ENCODE peak calls at places on chromosome 9, in ten cellular contexts. One of them, this sample, is unnamed.
A peak's percentile ranks its signal among the peaks of the same experiment; 100 is the strongest.

GRCh38 chr9:131235480-131235851 is 40.8 kb downstream of the FAM78A start:
- DNase-seq in T follicular helper cell: no peak
- DNase-seq in CD4-positive, alpha-beta memory T cell: no peak
- DNase-seq in activated T-helper 2 cell treated with anti-CD3 and anti-CD28 coated beads, Interferon-gamma antibody, Interleukin-2, Interleukin-4, amounts not matched to agents 10 μg/mL and 5 μg/mL and 100 μg/mL, durations not matched to agents 14 hours and 24 hours and 36 hours: no peak
- DNase-seq in ecto neural progenitor cell: peak; percentile 33
- DNase-seq in HTR-8/SVneo: no peak
- DNase-seq in iris pigment epithelial cell: no peak
- DNase-seq in caudate nucleus: no peak
- DNase-seq in astrocyte: no peak
- DNase-seq in pons: no peak
- DNase-seq in this sample: no peak

GRCh38 chr9:4375424-4376195 is 75.7 kb upstream of the GLIS3 start:
- DNase-seq in T follicular helper cell: no peak
- DNase-seq in CD4-positive, alpha-beta memory T cell: no peak
- DNase-seq in activated T-helper 2 cell treated with anti-CD3 and anti-CD28 coated beads, Interferon-gamma antibody, Interleukin-2, Interleukin-4, amounts not matched to agents 10 μg/mL and 5 μg/mL and 100 μg/mL, durations not matched to agents 14 hours and 24 hours and 36 hours: no peak
- DNase-seq in ecto neural progenitor cell: no peak
- DNase-seq in HTR-8/SVneo: peak; percentile 55
- DNase-seq in iris pigment epithelial cell: peak; percentile 86
- DNase-seq in caudate nucleus: peak; percentile 2
- DNase-seq in astrocyte: peak; percentile 62
- DNase-seq in pons: peak; percentile 43
- DNase-seq in this sample: no peak

GRCh38 chr9:123678038-123678877 is 251.7 kb downstream of the DENND1A start:
- DNase-seq in T follicular helper cell: no peak
- DNase-seq in CD4-positive, alpha-beta memory T cell: no peak
- DNase-seq in activated T-helper 2 cell treated with anti-CD3 and anti-CD28 coated beads, Interferon-gamma antibody, Interleukin-2, Interleukin-4, amounts not matched to agents 10 μg/mL and 5 μg/mL and 100 μg/mL, durations not matched to agents 14 hours and 24 hours and 36 hours: no peak
- DNase-seq in ecto neural progenitor cell: no peak
- DNase-seq in HTR-8/SVneo: no peak
- DNase-seq in iris pigment epithelial cell: no peak
- DNase-seq in caudate nucleus: no peak
- DNase-seq in astrocyte: peak; percentile 15
- DNase-seq in pons: no peak
- DNase-seq in this sample: no peak

GRCh38 chr9:77000330-77000729 is 19.1 kb upstream of the FOXB2 start:
- DNase-seq in T follicular helper cell: no peak
- DNase-seq in CD4-positive, alpha-beta memory T cell: no peak
- DNase-seq in activated T-helper 2 cell treated with anti-CD3 and anti-CD28 coated beads, Interferon-gamma antibody, Interleukin-2, Interleukin-4, amounts not matched to agents 10 μg/mL and 5 μg/mL and 100 μg/mL, durations not matched to agents 14 hours and 24 hours and 36 hours: no peak
- DNase-seq in ecto neural progenitor cell: no peak
- DNase-seq in HTR-8/SVneo: no peak
- DNase-seq in iris pigment epithelial cell: no peak
- DNase-seq in caudate nucleus: no peak
- DNase-seq in astrocyte: no peak
- DNase-seq in pons: no peak
- DNase-seq in this sample: no peak

GRCh38 chr9:115135786-115136185 is 17.8 kb upstream of the TNC start:
- DNase-seq in T follicular helper cell: no peak
- DNase-seq in CD4-positive, alpha-beta memory T cell: no peak
- DNase-seq in activated T-helper 2 cell treated with anti-CD3 and anti-CD28 coated beads, Interferon-gamma antibody, Interleukin-2, Interleukin-4, amounts not matched to agents 10 μg/mL and 5 μg/mL and 100 μg/mL, durations not matched to agents 14 hours and 24 hours and 36 hours: no peak
- DNase-seq in ecto neural progenitor cell: no peak
- DNase-seq in HTR-8/SVneo: no peak
- DNase-seq in iris pigment epithelial cell: peak; percentile 45
- DNase-seq in caudate nucleus: no peak
- DNase-seq in astrocyte: peak; percentile 44
- DNase-seq in pons: no peak
- DNase-seq in this sample: no peak

GRCh38 chr9:135032041-135032835 is 55.2 kb upstream of the OLFM1 start:
- DNase-seq in T follicular helper cell: no peak
- DNase-seq in CD4-positive, alpha-beta memory T cell: no peak
- DNase-seq in activated T-helper 2 cell treated with anti-CD3 and anti-CD28 coated beads, Interferon-gamma antibody, Interleukin-2, Interleukin-4, amounts not matched to agents 10 μg/mL and 5 μg/mL and 100 μg/mL, durations not matched to agents 14 hours and 24 hours and 36 hours: no peak
- DNase-seq in ecto neural progenitor cell: no peak
- DNase-seq in HTR-8/SVneo: no peak
- DNase-seq in iris pigment epithelial cell: no peak
- DNase-seq in caudate nucleus: no peak
- DNase-seq in astrocyte: no peak
- DNase-seq in pons: no peak
- DNase-seq in this sample: no peak

GRCh38 chr9:34571180-34571800 is 18.2 kb downstream of the CNTFR start:
- DNase-seq in T follicular helper cell: no peak
- DNase-seq in CD4-positive, alpha-beta memory T cell: no peak
- DNase-seq in activated T-helper 2 cell treated with anti-CD3 and anti-CD28 coated beads, Interferon-gamma antibody, Interleukin-2, Interleukin-4, amounts not matched to agents 10 μg/mL and 5 μg/mL and 100 μg/mL, durations not matched to agents 14 hours and 24 hours and 36 hours: no peak
- DNase-seq in ecto neural progenitor cell: no peak
- DNase-seq in HTR-8/SVneo: no peak
- DNase-seq in iris pigment epithelial cell: no peak
- DNase-seq in caudate nucleus: no peak
- DNase-seq in astrocyte: no peak
- DNase-seq in pons: no peak
- DNase-seq in this sample: no peak

GRCh38 chr9:83281306-83282255 is 218.6 kb upstream of the RASEF start:
- DNase-seq in T follicular helper cell: no peak
- DNase-seq in CD4-positive, alpha-beta memory T cell: no peak
- DNase-seq in activated T-helper 2 cell treated with anti-CD3 and anti-CD28 coated beads, Interferon-gamma antibody, Interleukin-2, Interleukin-4, amounts not matched to agents 10 μg/mL and 5 μg/mL and 100 μg/mL, durations not matched to agents 14 hours and 24 hours and 36 hours: no peak
- DNase-seq in ecto neural progenitor cell: no peak
- DNase-seq in HTR-8/SVneo: no peak
- DNase-seq in iris pigment epithelial cell: peak; percentile 14
- DNase-seq in caudate nucleus: peak; percentile 25
- DNase-seq in astrocyte: peak; percentile 76
- DNase-seq in pons: peak; percentile 48
- DNase-seq in this sample: no peak

GRCh38 chr9:131912069-131912468 is 167.6 kb downstream of the MED27 start:
- DNase-seq in T follicular helper cell: no peak
- DNase-seq in CD4-positive, alpha-beta memory T cell: no peak
- DNase-seq in activated T-helper 2 cell treated with anti-CD3 and anti-CD28 coated beads, Interferon-gamma antibody, Interleukin-2, Interleukin-4, amounts not matched to agents 10 μg/mL and 5 μg/mL and 100 μg/mL, durations not matched to agents 14 hours and 24 hours and 36 hours: no peak
- DNase-seq in ecto neural progenitor cell: no peak
- DNase-seq in HTR-8/SVneo: no peak
- DNase-seq in iris pigment epithelial cell: no peak
- DNase-seq in caudate nucleus: no peak
- DNase-seq in astrocyte: no peak
- DNase-seq in pons: no peak
- DNase-seq in this sample: no peak

GRCh38 chr9:91130796-91131318 is 230.9 kb downstream of the AUH start:
- DNase-seq in T follicular helper cell: no peak
- DNase-seq in CD4-positive, alpha-beta memory T cell: no peak
- DNase-seq in activated T-helper 2 cell treated with anti-CD3 and anti-CD28 coated beads, Interferon-gamma antibody, Interleukin-2, Interleukin-4, amounts not matched to agents 10 μg/mL and 5 μg/mL and 100 μg/mL, durations not matched to agents 14 hours and 24 hours and 36 hours: no peak
- DNase-seq in ecto neural progenitor cell: no peak
- DNase-seq in HTR-8/SVneo: no peak
- DNase-seq in iris pigment epithelial cell: no peak
- DNase-seq in caudate nucleus: no peak
- DNase-seq in astrocyte: no peak
- DNase-seq in pons: no peak
- DNase-seq in this sample: no peak

GRCh38 chr9:6805532-6805931 is 47.8 kb downstream of the KDM4C start:
- DNase-seq in T follicular helper cell: no peak
- DNase-seq in CD4-positive, alpha-beta memory T cell: no peak
- DNase-seq in activated T-helper 2 cell treated with anti-CD3 and anti-CD28 coated beads, Interferon-gamma antibody, Interleukin-2, Interleukin-4, amounts not matched to agents 10 μg/mL and 5 μg/mL and 100 μg/mL, durations not matched to agents 14 hours and 24 hours and 36 hours: no peak
- DNase-seq in ecto neural progenitor cell: no peak
- DNase-seq in HTR-8/SVneo: no peak
- DNase-seq in iris pigment epithelial cell: peak; percentile 68
- DNase-seq in caudate nucleus: peak; percentile 20
- DNase-seq in astrocyte: peak; percentile 49
- DNase-seq in pons: peak; percentile 84
- DNase-seq in this sample: no peak

GRCh38 chr9:16867571-16868311 is 2.7 kb downstream of the BNC2 start:
- DNase-seq in T follicular helper cell: no peak
- DNase-seq in CD4-positive, alpha-beta memory T cell: no peak
- DNase-seq in activated T-helper 2 cell treated with anti-CD3 and anti-CD28 coated beads, Interferon-gamma antibody, Interleukin-2, Interleukin-4, amounts not matched to agents 10 μg/mL and 5 μg/mL and 100 μg/mL, durations not matched to agents 14 hours and 24 hours and 36 hours: no peak
- DNase-seq in ecto neural progenitor cell: no peak
- DNase-seq in HTR-8/SVneo: no peak
- DNase-seq in iris pigment epithelial cell: peak; percentile 93
- DNase-seq in caudate nucleus: no peak
- DNase-seq in astrocyte: peak; percentile 76
- DNase-seq in pons: no peak
- DNase-seq in this sample: no peak